ENCODE peak calls at places on chromosome 4, in four cellular contexts. E, Q, Y and K are unnamed samples.
A peak's percentile ranks its signal among the peaks of the same experiment; 100 is the strongest.

GRCh38 chr4:74539043-74539790 is 94.3 kb downstream of the AREG start:
- DNase-seq in E (no peak), Q (no peak), Y (no peak), K (no peak)

GRCh38 chr4:54658321-54659093 is 750 bp downstream of the KIT start:
- DNase-seq in E (peak; percentile 70), Q (peak; percentile 52), Y (peak; percentile 67), K (peak; percentile 36)

GRCh38 chr4:8341691-8342090 is 72.1 kb downstream of the HTRA3 start:
- DNase-seq in E (no peak), Q (no peak), Y (no peak), K (no peak)

GRCh38 chr4:135243960-135244561 is 1042.5 kb upstream of the PABPC4L start:
- DNase-seq in E (no peak), Q (no peak), Y (peak; percentile 67), K (peak; percentile 70)

GRCh38 chr4:8152090-8152864 is 6.3 kb downstream of the ABLIM2 start:
- DNase-seq in E (no peak), Q (no peak), Y (no peak), K (no peak)

GRCh38 chr4:53861856-53862610 is 202.4 kb downstream of the CHIC2 start:
- DNase-seq in E (no peak), Q (no peak), Y (peak; percentile 91), K (peak; percentile 96)

GRCh38 chr4:38565271-38566199 is 98.5 kb upstream of the KLF3 start:
- DNase-seq in E (peak; percentile 19), Q (no peak), Y (no peak), K (peak; percentile 82)

GRCh38 chr4:87005690-87006461 is 71.1 kb downstream of the AFF1 start:
- DNase-seq in E (peak; percentile 33), Q (no peak), Y (peak; percentile 59), K (no peak)

GRCh38 chr4:60759518-60760245 is 440.4 kb upstream of the ADGRL3 start:
- DNase-seq in E (no peak), Q (no peak), Y (no peak), K (no peak)

GRCh38 chr4:184310881-184311709 is 93.4 kb upstream of the ENPP6 start:
- DNase-seq in E (no peak), Q (no peak), Y (no peak), K (no peak)

GRCh38 chr4:41361831-41362646 is 105.3 kb downstream of the UCHL1 start:
- DNase-seq in E (no peak), Q (no peak), Y (peak; percentile 41), K (no peak)

GRCh38 chr4:47533689-47534347 is 48.7 kb downstream of the ATP10D start:
- DNase-seq in E (peak; percentile 36), Q (no peak), Y (no peak), K (peak; percentile 37)

GRCh38 chr4:180993179-180993841 is 1249.9 kb upstream of the TENM3 start:
- DNase-seq in E (no peak), Q (no peak), Y (no peak), K (no peak)

GRCh38 chr4:37803348-37803973 is 23.0 kb upstream of the PGM2 start:
- DNase-seq in E (peak; percentile 60), Q (no peak), Y (peak; percentile 65), K (peak; percentile 63)

GRCh38 chr4:174214102-174214878 is 69.2 kb downstream of the FBXO8 start:
- DNase-seq in E (peak; percentile 35), Q (peak; percentile 46), Y (peak; percentile 46), K (no peak)

GRCh38 chr4:89140168-89140759 is 28.9 kb downstream of the TIGD2 start:
- DNase-seq in E (peak; percentile 49), Q (no peak), Y (no peak), K (no peak)

GRCh38 chr4:43453058-43453457 is 560.5 kb downstream of the GRXCR1 start:
- DNase-seq in E (no peak), Q (no peak), Y (no peak), K (no peak)

GRCh38 chr4:24686866-24687672 is 102.7 kb upstream of the DHX15 start:
- DNase-seq in E (peak; percentile 83), Q (peak; percentile 18), Y (no peak), K (no peak)

GRCh38 chr4:145083891-145084640 is 13.9 kb downstream of the ANAPC10 start:
- DNase-seq in E (peak; percentile 84), Q (no peak), Y (no peak), K (peak; percentile 47)

GRCh38 chr4:107631568-107631967 is 88.5 kb downstream of the PAPSS1 start:
- DNase-seq in E (no peak), Q (no peak), Y (no peak), K (no peak)

GRCh38 chr4:6620296-6620695 is 20.2 kb upstream of the MRFAP1 start:
- DNase-seq in E (no peak), Q (no peak), Y (no peak), K (no peak)

DNA sequence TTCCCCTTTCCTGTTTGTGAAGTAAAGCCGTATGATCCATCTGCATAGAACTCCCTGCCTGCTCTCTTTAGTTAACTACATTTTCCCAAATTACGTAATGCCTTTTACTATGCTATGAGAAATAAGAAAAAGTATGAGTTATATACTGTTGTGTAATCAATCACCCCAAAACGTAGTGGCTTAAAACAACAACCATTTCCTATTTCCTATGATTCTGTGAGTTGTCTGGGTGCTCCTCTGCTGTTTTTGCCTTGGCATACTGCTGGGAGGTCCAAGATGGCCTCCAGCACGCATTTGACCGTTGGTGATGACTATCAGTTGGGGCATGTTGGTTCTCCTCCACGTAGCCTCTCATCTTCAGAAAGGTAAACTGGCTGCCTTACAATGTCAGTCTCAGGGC is 39.8 kb downstream of the BBS12 start:
- DNase-seq in E (no peak), Q (no peak), Y (no peak), K (peak; percentile 66)
- H2BK120ac ChIP-seq in E (no peak overlapping the region), Q (no peak overlapping the region), Y (no peak overlapping the region), K (peak overlapping the region; percentile 68)

GRCh38 chr4:122777846-122778501 is 45.5 kb downstream of the BBS12 start:
- DNase-seq in E (peak; percentile 75), Q (no peak), Y (peak; percentile 61), K (peak; percentile 82)

GRCh38 chr4:122773021-122773420 is 40.5 kb downstream of the BBS12 start:
- DNase-seq in E (no peak), Q (no peak), Y (no peak), K (no peak)

GRCh38 chr4:122775039-122775438 is 42.5 kb downstream of the BBS12 start:
- DNase-seq in E (peak; percentile 50), Q (no peak), Y (no peak), K (no peak)

GRCh38 chr4:122776916-122777315 is 44.4 kb downstream of the BBS12 start:
- DNase-seq in E (no peak), Q (no peak), Y (no peak), K (no peak)

GRCh38 chr4:122775987-122776836 is 43.7 kb downstream of the BBS12 start:
- DNase-seq in E (no peak), Q (no peak), Y (no peak), K (no peak)
- H2BK120ac ChIP-seq in E (no peak overlapping the region), Q (no peak overlapping the region), Y (no peak overlapping the region), K (peak overlapping the region; percentile 93)

DNA sequence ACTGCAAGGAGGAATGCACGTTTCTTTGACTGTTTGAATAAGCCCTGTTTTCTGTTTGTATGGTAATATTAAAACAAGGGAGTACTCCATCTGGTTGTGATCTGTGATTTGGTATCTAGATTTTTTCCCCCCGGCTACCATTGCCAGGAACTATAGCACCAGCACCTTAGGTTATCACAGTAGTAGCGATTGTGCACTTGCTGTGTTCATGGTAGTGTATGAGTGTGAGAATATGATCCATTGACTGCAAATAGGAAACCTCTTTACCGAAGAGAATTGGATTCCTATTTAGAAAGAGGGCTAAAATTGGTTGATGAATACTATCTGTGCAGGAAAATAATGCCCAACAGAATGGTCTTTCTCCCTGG is 69.9 kb downstream of the LARP7 start:
- DNase-seq in E (no peak), Q (no peak), Y (no peak), K (no peak)
- H2BK120ac ChIP-seq in E (no peak overlapping the region), Q (no peak overlapping the region), Y (no peak overlapping the region), K (no peak overlapping the region)

GRCh38 chr4:1721003-1721665 is at the start of the genes TACC3 and TMEM129:
- DNase-seq in E (peak; percentile 92), Q (peak; percentile 90), Y (peak; percentile 91), K (peak; percentile 87)
- H2BK120ac ChIP-seq in E (peak within 1 kb of the TSS; percentile 71), Q (no peak within 1 kb of the TSS), Y (no peak within 1 kb of the TSS), K (peak within 1 kb of the TSS; percentile 64)

GRCh38 chr4:128725405-128725804 is 84.1 kb upstream of the JADE1 start:
- DNase-seq in E (peak; percentile 5), Q (no peak), Y (no peak), K (no peak)
- H2BK120ac ChIP-seq in E (no peak overlapping the region), Q (no peak overlapping the region), Y (no peak overlapping the region), K (no peak overlapping the region)

GRCh38 chr4:183220246-183220645 is 99.8 kb downstream of the CLDN22 start:
- DNase-seq in E (no peak), Q (no peak), Y (no peak), K (no peak)
- H2BK120ac ChIP-seq in E (no peak overlapping the region), Q (no peak overlapping the region), Y (no peak overlapping the region), K (no peak overlapping the region)

GRCh38 chr4:141646969-141647368 is 10.6 kb downstream of the IL15 start:
- DNase-seq in E (no peak), Q (no peak), Y (peak; percentile 45), K (peak; percentile 77)
- H2BK120ac ChIP-seq in E (no peak overlapping the region), Q (no peak overlapping the region), Y (no peak overlapping the region), K (peak overlapping the region; percentile 30)

GRCh38 chr4:27915822-27916221 is 1055.2 kb downstream of the STIM2 start:
- DNase-seq in E (no peak), Q (no peak), Y (no peak), K (no peak)

GRCh38 chr4:27913738-27914137 is 1053.1 kb downstream of the STIM2 start:
- DNase-seq in E (no peak), Q (no peak), Y (no peak), K (no peak)

GRCh38 chr4:27921236-27921635 is 1060.6 kb downstream of the STIM2 start:
- DNase-seq in E (no peak), Q (no peak), Y (no peak), K (peak; percentile 22)

GRCh38 chr4:27917381-27917780 is 1056.7 kb downstream of the STIM2 start:
- DNase-seq in E (no peak), Q (peak; percentile 36), Y (no peak), K (no peak)

DNA sequence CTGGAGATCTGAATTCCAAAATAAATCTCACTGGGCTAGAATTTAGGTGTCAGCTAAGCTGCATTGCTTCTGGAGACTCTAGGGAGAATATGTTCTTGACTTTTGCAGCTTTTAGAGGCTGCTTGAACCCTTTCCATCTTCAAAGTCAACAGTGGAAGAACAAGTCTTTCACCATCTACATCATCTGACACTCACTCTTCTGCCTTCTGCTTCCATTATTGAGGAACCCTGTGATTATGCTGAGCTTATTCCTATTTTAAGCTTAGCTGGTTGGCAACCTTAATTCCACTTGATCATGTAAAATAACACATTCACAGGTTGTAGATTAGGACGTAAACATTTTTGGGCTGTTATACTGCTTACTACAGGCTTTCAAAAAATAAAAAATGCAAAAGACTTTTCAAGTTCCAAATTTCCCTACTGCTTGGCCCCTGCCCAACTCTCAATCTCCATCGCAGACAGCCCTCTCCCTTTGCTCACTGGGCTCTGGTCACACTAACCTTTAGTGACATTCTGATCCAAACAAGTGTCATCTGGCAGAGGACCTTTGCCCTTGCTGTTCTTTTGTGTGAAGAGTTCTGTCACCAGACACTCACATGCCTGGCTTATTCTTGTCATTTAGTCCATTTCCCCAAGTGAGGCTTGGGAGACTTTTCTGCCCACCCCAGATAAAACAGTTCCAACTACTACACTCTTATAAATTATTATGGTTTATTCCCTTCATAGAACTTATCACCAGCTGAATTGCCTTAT is 1056.0 kb downstream of the STIM2 start:
- DNase-seq in E (no peak), Q (peak; percentile 36), Y (no peak), K (no peak)
- H2BK120ac ChIP-seq in E (no peak overlapping the region), Q (no peak overlapping the region), Y (no peak overlapping the region), K (no peak overlapping the region)